ENCODE peak calls at places on chromosomes 11 and 22, in seven cellular contexts. G is RPMI7951; T is neural crest cell; J is astrocyte of the spinal cord; D is HuH-7.5; M is central memory CD4-positive, alpha-beta T cell; F is iPS-NIHi11. L is an unnamed sample.

GRCh38 chr22:25496396-25497064 is 67.9 kb upstream of the GRK3 start:
- DNase-seq in G (no peak), T (no peak), J (no peak), D (no peak), M (no peak), F (no peak), L (peak; percentile 15)

GRCh38 chr11:107018902-107019493 is 722 bp upstream of the GUCY1A2 start:
- DNase-seq in G (peak; percentile 72), T (peak; percentile 58), J (peak; percentile 84), D (peak; percentile 59), M (no peak), F (peak; percentile 85), L (peak; percentile 84)

GRCh38 chr22:28497188-28497587 is 182.5 kb downstream of the TTC28 start:
- DNase-seq in G (no peak), T (no peak), J (no peak), D (no peak), M (no peak), F (no peak), L (peak; percentile 19)

GRCh38 chr22:45971389-45972028 is 5.5 kb downstream of the WNT7B start:
- DNase-seq in G (peak; percentile 28), T (no peak), J (no peak), D (no peak), M (no peak), F (no peak), L (no peak)

GRCh38 chr11:117424781-117425180 is 97.1 kb downstream of the CEP164 start:
- DNase-seq in G (no peak), T (no peak), J (no peak), D (no peak), M (no peak), F (no peak), L (peak; percentile 39)

GRCh38 chr22:49321477-49322055 is 506.1 kb downstream of the BRD1 start:
- DNase-seq in G (no peak), T (no peak), J (no peak), D (no peak), M (no peak), F (no peak), L (no peak)

GRCh38 chr11:70421123-70421522 is 22.8 kb downstream of the CTTN start:
- DNase-seq in G (no peak), T (no peak), J (no peak), D (no peak), M (no peak), F (no peak), L (peak; percentile 66)

GRCh38 chr11:126547161-126547560 is 191.7 kb downstream of the ST3GAL4 start:
- DNase-seq in G (peak; percentile 99), T (no peak), J (peak; percentile 86), D (no peak), M (no peak), F (no peak), L (peak; percentile 29)

GRCh38 chr11:69244286-69244685 is 49.7 kb upstream of the MYEOV start:
- DNase-seq in G (no peak), T (no peak), J (no peak), D (no peak), M (no peak), F (no peak), L (no peak)